ENCODE peak calls at places on chromosome 1, in nine cellular contexts. P is CD4-positive, alpha-beta T cell; Z is left lung; N is prostate gland; U is colonic mucosa; A is tibial artery; O is sigmoid colon; E is nephron progenitor cell; H is transverse colon. Q is an unnamed sample.

GRCh38 chr1:246454655-246455054 is 52.4 kb downstream of the SMYD3 start:
- DNase-seq in E (no peak), P (no peak), Z (no peak), O (no peak), U (no peak), H (no peak), A (no peak), N (no peak), Q (no peak)

GRCh38 chr1:154990276-154990675 is 3.1 kb upstream of the LENEP start:
- DNase-seq in E (no peak), P (no peak), U (no peak), O (no peak), Z (no peak), A (no peak), H (no peak), N (no peak), Q (no peak)

GRCh38 chr1:68339505-68339904 is 107.2 kb upstream of the WLS start:
- DNase-seq in U (no peak), H (no peak), Z (no peak), E (no peak), P (no peak), N (no peak), O (no peak), A (no peak), Q (no peak)

GRCh38 chr1:113875714-113876113 is 4.2 kb upstream of the PTPN22 start:
- DNase-seq in O (no peak), N (no peak), Z (no peak), U (no peak), P (no peak), E (no peak), H (no peak), A (no peak), Q (no peak)

GRCh38 chr1:179921472-179921871 is 33.1 kb upstream of the CEP350 start:
- DNase-seq in E (no peak), O (no peak), U (no peak), H (no peak), Z (no peak), A (no peak), P (no peak), N (no peak), Q (no peak)

GRCh38 chr1:194338241-194338948 is 1152.0 kb upstream of the B3GALT2 start:
- DNase-seq in A (no peak), H (no peak), N (no peak), Z (no peak), O (no peak), U (no peak), E (no peak), P (no peak), Q (no peak)

GRCh38 chr1:198556969-198557368 is 16.5 kb upstream of the ATP6V1G3 start:
- DNase-seq in A (peak; percentile 61), H (peak; percentile 46), Z (no peak), O (no peak), N (no peak), P (peak; percentile 68), E (no peak), U (peak; percentile 23), Q (no peak)

GRCh38 chr1:180239145-180240096 is 9.4 kb downstream of the LHX4 start:
- DNase-seq in P (no peak), Z (no peak), N (no peak), H (no peak), A (no peak), O (peak; percentile 5), U (no peak), E (no peak), Q (no peak)

GRCh38 chr1:12132078-12132477 is 34.7 kb upstream of the TNFRSF1B start:
- DNase-seq in P (no peak), A (peak; percentile 51), U (no peak), E (no peak), H (no peak), Z (peak; percentile 10), N (no peak), O (no peak), Q (peak; percentile 85)

DNA sequence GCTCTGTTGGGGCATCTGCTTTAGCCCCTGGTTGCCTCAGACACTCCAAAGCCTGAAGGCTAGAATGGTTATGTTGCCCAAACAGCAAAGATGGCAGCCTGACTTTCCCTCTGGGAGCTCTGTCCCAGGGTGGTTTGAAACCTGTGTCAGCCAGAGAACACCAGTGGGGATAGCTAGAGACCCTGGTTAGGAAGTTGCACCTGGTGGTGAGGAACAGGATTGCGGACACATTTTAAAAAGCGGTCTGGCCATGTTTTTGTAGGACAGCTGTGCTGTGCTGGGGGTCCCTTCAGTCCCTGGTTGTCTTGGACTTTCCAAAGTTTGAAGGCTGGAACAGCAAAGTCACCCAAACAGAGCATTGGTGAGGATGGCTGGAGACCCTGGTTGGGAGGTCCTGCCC is 87.8 kb downstream of the DNM3 start:
- DNase-seq in P (no peak), N (no peak), O (no peak), H (no peak), U (no peak), Z (no peak), E (no peak), A (no peak), Q (no peak)
- TF ChIP-seq CTCF in P (no peak), N (no peak), O (no peak), H (no peak), U (no peak), Z (no peak), E (peak; percentile 16), A (no peak), Q (no peak)

GRCh38 chr1:186987769-186988168 is 159.0 kb downstream of the PLA2G4A start:
- DNase-seq in N (no peak), U (no peak), H (no peak), P (no peak), E (no peak), A (no peak), Z (no peak), O (no peak), Q (no peak)
- TF ChIP-seq CTCF in N (no peak), U (no peak), H (peak; percentile 6), P (no peak), E (peak; percentile 27), A (no peak), Z (no peak), O (peak; percentile 7), Q (no peak)

GRCh38 chr1:238710697-238711096 is 675.7 kb upstream of the CHRM3 start:
- DNase-seq in O (no peak), U (no peak), H (no peak), A (no peak), P (no peak), E (no peak), Z (no peak), N (no peak), Q (no peak)
- TF ChIP-seq CTCF in O (no peak), U (no peak), H (no peak), A (no peak), P (no peak), E (no peak), Z (no peak), N (no peak), Q (no peak)

DNA sequence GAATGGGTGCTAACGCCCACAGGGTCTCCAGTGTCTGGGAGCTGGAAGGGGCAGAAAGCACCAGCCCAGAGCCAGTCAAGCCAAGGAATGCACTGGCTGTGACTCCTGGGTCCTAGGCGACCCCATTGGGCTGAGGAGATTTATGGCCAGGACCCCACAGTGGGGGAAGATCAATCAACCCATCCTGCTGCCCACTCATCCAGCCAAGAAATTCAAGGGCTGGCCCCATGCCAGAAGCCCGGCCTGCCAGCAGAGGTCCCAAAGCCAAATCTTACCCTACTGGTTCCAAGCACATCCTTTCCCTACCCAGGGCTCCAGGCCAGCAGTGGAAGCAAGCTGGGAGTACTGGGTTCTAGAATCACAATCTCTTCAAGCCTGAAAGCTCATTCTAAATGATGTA is 6.8 kb upstream of the PDZK1IP1 start:
- DNase-seq in E (peak; percentile 44), O (peak; percentile 35), A (no peak), P (no peak), H (no peak), U (no peak), Z (no peak), N (no peak), Q (no peak)
- TF ChIP-seq CTCF in E (no peak), O (no peak), A (no peak), P (no peak), H (no peak), U (no peak), Z (no peak), N (no peak), Q (no peak)

DNA sequence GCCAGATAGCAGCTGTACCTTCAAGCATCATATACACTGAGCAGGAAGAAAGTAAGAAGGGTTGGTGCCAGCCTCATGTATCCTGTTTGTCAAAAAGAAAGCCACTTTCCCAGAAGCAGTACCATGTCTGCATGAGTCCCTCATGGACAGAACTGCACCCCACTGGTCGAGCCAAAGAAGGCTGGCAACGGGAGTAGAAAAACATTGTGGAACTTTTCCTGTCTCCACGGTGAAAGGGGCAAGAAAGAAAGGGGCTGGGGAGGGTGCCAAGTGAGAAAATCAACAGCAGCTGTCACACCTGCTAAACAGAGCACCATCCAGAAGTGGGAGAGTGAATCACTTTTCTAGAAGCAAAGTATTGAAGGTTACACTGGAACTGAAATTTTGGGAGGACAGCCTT is 621.7 kb downstream of the LMO4 start:
- DNase-seq in H (no peak), A (no peak), P (no peak), O (no peak), Z (no peak), N (no peak), U (no peak), E (no peak), Q (no peak)
- TF ChIP-seq CTCF in H (no peak), A (no peak), P (no peak), O (no peak), Z (no peak), N (no peak), U (no peak), E (no peak), Q (no peak)

GRCh38 chr1:109282952-109283747 is at the start of gene PSRC1:
- DNase-seq in O (peak; percentile 98), A (peak; percentile 97), E (peak; percentile 98), H (peak; percentile 97), Z (peak; percentile 98), P (peak; percentile 84), U (peak; percentile 99), N (peak; percentile 98), Q (peak; percentile 96)
- TF ChIP-seq CTCF in O (peak; percentile 67), A (peak; percentile 67), E (no peak), H (peak; percentile 35), Z (peak; percentile 28), P (peak; percentile 71), U (peak; percentile 33), N (peak; percentile 68), Q (no peak)

GRCh38 chr1:244918422-244919319 is 54.3 kb upstream of the HNRNPU start:
- DNase-seq in A (no peak), Z (peak; percentile 86), N (peak; percentile 8), E (peak; percentile 54), H (peak; percentile 44), U (peak; percentile 32), P (peak; percentile 67), O (peak; percentile 59), Q (no peak)
- TF ChIP-seq CTCF in A (no peak), Z (no peak), N (peak; percentile 31), E (no peak), H (no peak), U (no peak), P (no peak), O (no peak), Q (peak; percentile 55)

GRCh38 chr1:109704173-109704572 is 7.9 kb upstream of the GSTM5 start:
- DNase-seq in N (no peak), P (no peak), H (no peak), O (no peak), Z (no peak), U (no peak), A (no peak), E (no peak), Q (no peak)
- TF ChIP-seq CTCF in N (no peak), P (no peak), H (no peak), O (no peak), Z (no peak), U (no peak), A (no peak), E (no peak), Q (no peak)

GRCh38 chr1:47931395-47931794 is 65.8 kb downstream of the TRABD2B start:
- DNase-seq in N (no peak), O (no peak), Z (no peak), H (peak; percentile 39), E (no peak), A (no peak), P (no peak), U (peak; percentile 52), Q (no peak)
- TF ChIP-seq CTCF in N (no peak), O (no peak), Z (no peak), H (no peak), E (no peak), A (peak; percentile 28), P (no peak), U (no peak), Q (peak; percentile 20)

Q was measured in right atrium auricular region.